ENCODE peak calls at places on chromosomes 4 and X, in four cellular contexts. One of them, this sample, is unnamed.

GRCh38 chr4:14091966-14092365 is 464.4 kb upstream of the BOD1L1 start:
- DNase-seq in stomach: no peak
- DNase-seq in suprapubic skin: no peak
- DNase-seq in esophagus muscularis mucosa: no peak
- DNase-seq in this sample: no peak

GRCh38 chr4:99710681-99711345 is 53.2 kb upstream of the C4orf54 start:
- DNase-seq in stomach: no peak
- DNase-seq in suprapubic skin: no peak
- DNase-seq in esophagus muscularis mucosa: no peak
- DNase-seq in this sample: no peak

GRCh38 chr4:160235771-160236170 is 1132.9 kb downstream of the RAPGEF2 start:
- DNase-seq in stomach: no peak
- DNase-seq in suprapubic skin: no peak
- DNase-seq in esophagus muscularis mucosa: no peak
- DNase-seq in this sample: no peak

GRCh38 chrX:143635915-143636314 is at the start of gene SLITRK4:
- DNase-seq in stomach: no peak
- DNase-seq in suprapubic skin: no peak
- DNase-seq in esophagus muscularis mucosa: no peak
- DNase-seq in this sample: no peak

GRCh38 chr4:96154676-96155075 is 314.8 kb downstream of the PDHA2 start:
- DNase-seq in stomach: no peak
- DNase-seq in suprapubic skin: no peak
- DNase-seq in esophagus muscularis mucosa: no peak
- DNase-seq in this sample: no peak

GRCh38 chr4:74418063-74418670 is 26.8 kb upstream of the AREG start:
- DNase-seq in stomach: no peak
- DNase-seq in suprapubic skin: no peak
- DNase-seq in esophagus muscularis mucosa: no peak
- DNase-seq in this sample: no peak

GRCh38 chr4:169039271-169039954 is 29.4 kb upstream of the CBR4 start:
- DNase-seq in stomach: no peak
- DNase-seq in suprapubic skin: no peak
- DNase-seq in esophagus muscularis mucosa: no peak
- DNase-seq in this sample: no peak

GRCh38 chrX:12770440-12770839 is 20.8 kb upstream of the PRPS2 start:
- DNase-seq in stomach: no peak
- DNase-seq in suprapubic skin: no peak
- DNase-seq in esophagus muscularis mucosa: no peak
- DNase-seq in this sample: no peak

GRCh38 chr4:3492741-3493719 is 29.9 kb downstream of the DOK7 start:
- DNase-seq in stomach: no peak
- DNase-seq in suprapubic skin: no peak
- DNase-seq in esophagus muscularis mucosa: no peak
- DNase-seq in this sample: no peak

GRCh38 chr4:147732516-147733193 is 767 bp downstream of the ARHGAP10 start:
- DNase-seq in stomach: no peak
- DNase-seq in suprapubic skin: peak; percentile 70
- DNase-seq in esophagus muscularis mucosa: no peak
- DNase-seq in this sample: peak; percentile 11

GRCh38 chr4:66655505-66655904 is 889.8 kb downstream of the CENPC start:
- DNase-seq in stomach: no peak
- DNase-seq in suprapubic skin: no peak
- DNase-seq in esophagus muscularis mucosa: no peak
- DNase-seq in this sample: no peak
- TF ChIP-seq EP300 in stomach: no peak
- TF ChIP-seq EP300 in suprapubic skin: no peak
- TF ChIP-seq EP300 in esophagus muscularis mucosa: no peak
- TF ChIP-seq EP300 in this sample: no peak

GRCh38 chr4:133598779-133599178 is 449.7 kb downstream of the PCDH10 start:
- DNase-seq in stomach: no peak
- DNase-seq in suprapubic skin: no peak
- DNase-seq in esophagus muscularis mucosa: peak; percentile 88
- DNase-seq in this sample: no peak
- TF ChIP-seq POLR2AphosphoS5 in stomach: no peak
- TF ChIP-seq POLR2AphosphoS5 in suprapubic skin: no peak
- TF ChIP-seq POLR2AphosphoS5 in esophagus muscularis mucosa: no peak
- TF ChIP-seq POLR2AphosphoS5 in this sample: no peak

GRCh38 chrX:15606064-15606590 is 5.4 kb upstream of the ACE2 start:
- DNase-seq in stomach: no peak
- DNase-seq in suprapubic skin: no peak
- DNase-seq in esophagus muscularis mucosa: no peak
- DNase-seq in this sample: no peak
- TF ChIP-seq POLR2A in stomach: no peak
- TF ChIP-seq POLR2A in suprapubic skin: no peak
- TF ChIP-seq POLR2A in esophagus muscularis mucosa: no peak
- TF ChIP-seq POLR2A in this sample: no peak

DNA sequence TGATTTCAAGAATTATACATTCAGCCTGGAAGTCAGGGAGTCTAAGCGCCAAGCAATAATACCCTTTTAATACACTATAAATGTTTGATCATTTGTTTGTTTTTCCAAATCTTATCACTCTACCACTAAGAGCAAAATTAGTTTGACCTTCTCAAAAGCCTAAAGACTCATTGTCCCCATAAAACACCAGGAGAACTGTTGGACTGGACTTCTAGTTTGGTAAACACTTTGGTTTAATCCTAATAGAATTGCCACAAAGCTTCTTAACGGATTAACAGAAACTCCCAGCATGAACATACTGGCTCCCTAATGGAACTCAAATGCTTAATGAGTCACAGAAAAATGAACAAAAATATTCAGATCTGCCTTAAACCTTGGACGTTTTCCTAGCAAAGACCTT is 34.9 kb downstream of the SYTL5 start:
- DNase-seq in stomach: no peak
- DNase-seq in suprapubic skin: no peak
- DNase-seq in esophagus muscularis mucosa: no peak
- DNase-seq in this sample: no peak
- TF ChIP-seq EP300 in stomach: no peak
- TF ChIP-seq EP300 in suprapubic skin: no peak
- TF ChIP-seq EP300 in esophagus muscularis mucosa: no peak
- TF ChIP-seq EP300 in this sample: no peak

DNA sequence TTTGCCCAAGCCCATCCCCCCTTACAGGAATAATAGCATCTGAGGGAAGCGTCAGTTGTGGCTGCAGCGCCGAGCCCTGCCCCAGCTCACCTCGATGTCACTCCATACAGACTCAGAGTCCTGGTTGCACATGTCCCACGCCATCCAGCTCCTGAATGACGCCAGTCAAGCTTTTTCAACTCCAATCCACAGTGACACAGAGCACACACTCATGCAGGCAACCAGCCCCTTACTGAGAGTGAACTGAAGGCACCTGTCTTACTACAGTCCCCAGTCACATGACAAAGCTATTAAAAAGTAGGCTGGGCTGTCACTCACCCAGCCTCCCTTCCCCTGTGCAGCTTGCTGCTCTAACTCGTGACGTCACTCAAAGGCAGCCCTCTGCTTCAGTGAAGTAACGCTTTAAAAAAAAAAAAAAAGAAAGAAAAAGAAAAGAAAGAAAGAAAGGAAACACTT is at the start of gene PPARGC1A:
- DNase-seq in stomach: peak; percentile 70
- DNase-seq in suprapubic skin: peak; percentile 70
- DNase-seq in esophagus muscularis mucosa: peak; percentile 88
- DNase-seq in this sample: peak; percentile 81
- TF ChIP-seq POLR2AphosphoS5 in stomach: peak; percentile 78
- TF ChIP-seq POLR2AphosphoS5 in suprapubic skin: peak; percentile 57
- TF ChIP-seq POLR2AphosphoS5 in esophagus muscularis mucosa: peak; percentile 78
- TF ChIP-seq POLR2AphosphoS5 in this sample: peak; percentile 94